ENCODE peak calls at places on chromosomes 5 and 9, in ten cellular contexts. P is mammary epithelial cell; Z is GM12865; R is ELR; K is HEK293T; O is effector memory CD8-positive, alpha-beta T cell; M is GDM1; J is natural killer cell; Y is iPS-NIHi11; T is gastrocnemius medialis. E is an unnamed sample.

GRCh38 chr9:111610149-111610548 is 10.7 kb upstream of the PTGR1 start:
- DNase-seq in P (no peak), Z (no peak), R (no peak), K (no peak), O (no peak), M (no peak), J (no peak), Y (no peak), T (no peak), E (no peak)

GRCh38 chr5:128597151-128597550 is 59.1 kb upstream of the FBN2 start:
- DNase-seq in P (no peak), Z (no peak), R (no peak), K (no peak), O (no peak), M (no peak), J (no peak), Y (no peak), T (no peak), E (no peak)

GRCh38 chr5:156716981-156717380 is 133.1 kb upstream of the PPP1R2B start:
- DNase-seq in P (no peak), Z (no peak), R (no peak), K (no peak), O (no peak), M (no peak), J (no peak), Y (no peak), T (no peak), E (no peak)

GRCh38 chr5:149551227-149552037 is at the start of gene CSNK1A1:
- DNase-seq in P (peak; percentile 99), Z (peak; percentile 99), R (peak; percentile 99), K (peak; percentile 99), O (peak; percentile 99), M (peak; percentile 99), J (peak; percentile 98), Y (peak; percentile 99), T (peak; percentile 96), E (peak; percentile 93)

GRCh38 chr9:80560976-80561375 is 989.2 kb downstream of the TLE4 start:
- DNase-seq in P (peak; percentile 14), Z (no peak), R (peak; percentile 58), K (no peak), O (no peak), M (no peak), J (no peak), Y (no peak), T (no peak), E (no peak)

GRCh38 chr5:123089971-123090640 is 1.1 kb downstream of the PRDM6 start:
- DNase-seq in P (no peak), Z (peak; percentile 36), R (peak; percentile 37), K (peak; percentile 26), O (no peak), M (no peak), J (no peak), Y (peak; percentile 60), T (no peak), E (no peak)

GRCh38 chr5:65871182-65871581 is 55.2 kb upstream of the ERBIN start:
- DNase-seq in P (peak; percentile 80), Z (no peak), R (peak; percentile 92), K (no peak), O (no peak), M (no peak), J (no peak), Y (no peak), T (no peak), E (no peak)

GRCh38 chr9:34929506-34930102 is 28.5 kb upstream of the PHF24 start:
- DNase-seq in P (peak; percentile 20), Z (peak; percentile 47), R (peak; percentile 43), K (peak; percentile 64), O (peak; percentile 6), M (no peak), J (no peak), Y (peak; percentile 59), T (no peak), E (no peak)

GRCh38 chr5:4989121-4989520 is 151.0 kb upstream of the ADAMTS16 start:
- DNase-seq in P (no peak), Z (no peak), R (no peak), K (no peak), O (no peak), M (no peak), J (no peak), Y (no peak), T (no peak), E (no peak)

GRCh38 chr5:174423538-174423937 is 300.8 kb upstream of the MSX2 start:
- DNase-seq in P (no peak), Z (no peak), R (no peak), K (no peak), O (no peak), M (no peak), J (no peak), Y (no peak), T (peak; percentile 31), E (no peak)

GRCh38 chr5:123874600-123875201 is 362.7 kb downstream of the CSNK1G3 start:
- DNase-seq in P (no peak), Z (no peak), R (no peak), K (no peak), O (no peak), M (no peak), J (no peak), Y (no peak), T (no peak), E (no peak)

GRCh38 chr9:108184009-108184408 is 671.8 kb downstream of the ACTL7B start:
- DNase-seq in P (peak; percentile 38), Z (no peak), R (no peak), K (no peak), O (no peak), M (no peak), J (no peak), Y (no peak), T (no peak), E (no peak)

GRCh38 chr5:180633283-180634177 is 15.9 kb downstream of the FLT4 start:
- DNase-seq in P (no peak), Z (no peak), R (no peak), K (no peak), O (no peak), M (no peak), J (no peak), Y (no peak), T (no peak), E (no peak)

GRCh38 chr5:88051148-88051547 is 217.5 kb downstream of the TMEM161B start:
- DNase-seq in P (no peak), Z (no peak), R (no peak), K (no peak), O (no peak), M (no peak), J (no peak), Y (no peak), T (no peak), E (no peak)